ENCODE peak calls at places on chromosomes 13 and 19, in ten cellular contexts. Q is epithelial cell of esophagus, V is IMR-90, Y is BJ, U is neural crest cell, S is endothelial cell, T is cardiac fibroblast, C is AG09319, I is heart right ventricle, J is lower leg skin. M is an unnamed sample.

GRCh38 chr13:55230570-55230908 is 1910.2 kb upstream of the PRR20A start:
- DNase-seq in Q (no peak), V (no peak), Y (no peak), U (no peak), S (no peak), T (no peak), C (no peak), I (no peak), J (no peak), M (no peak)

GRCh38 chr13:105611424-105611823 is 924.0 kb downstream of the EFNB2 start:
- DNase-seq in Q (peak; percentile 81), V (peak; percentile 41), Y (no peak), U (no peak), S (no peak), T (peak; percentile 72), C (no peak), I (no peak), J (no peak), M (no peak)

GRCh38 chr13:45119469-45119989 is 781 bp upstream of the GTF2F2 start:
- DNase-seq in Q (peak; percentile 32), V (peak; percentile 77), Y (no peak), U (no peak), S (no peak), T (peak; percentile 64), C (no peak), I (no peak), J (no peak), M (no peak)

GRCh38 chr19:29761575-29762225 is 46.6 kb upstream of the C19orf12 start:
- DNase-seq in Q (no peak), V (no peak), Y (no peak), U (no peak), S (no peak), T (no peak), C (no peak), I (no peak), J (no peak), M (no peak)

GRCh38 chr19:55353803-55354697 is 469 bp downstream of the COX6B2 start:
- DNase-seq in Q (peak; percentile 70), V (peak; percentile 43), Y (no peak), U (no peak), S (peak; percentile 72), T (peak; percentile 62), C (no peak), I (peak; percentile 61), J (no peak), M (peak; percentile 95)

GRCh38 chr13:40648040-40648439 is 18.4 kb downstream of the FOXO1 start:
- DNase-seq in Q (no peak), V (no peak), Y (no peak), U (no peak), S (no peak), T (no peak), C (no peak), I (no peak), J (no peak), M (no peak)

GRCh38 chr19:1811472-1811894 is 593 bp downstream of the ATP8B3 start:
- DNase-seq in Q (peak; percentile 90), V (peak; percentile 67), Y (no peak), U (no peak), S (no peak), T (peak; percentile 24), C (no peak), I (peak; percentile 62), J (peak; percentile 93), M (no peak)

GRCh38 chr13:63198076-63198475 is 1782.4 kb upstream of the PCDH20 start:
- DNase-seq in Q (no peak), V (peak; percentile 45), Y (peak; percentile 5), U (no peak), S (no peak), T (peak; percentile 34), C (no peak), I (no peak), J (no peak), M (no peak)

GRCh38 chr19:2488942-2489731 is 13.2 kb downstream of the GADD45B start:
- DNase-seq in Q (peak; percentile 40), V (no peak), Y (no peak), U (no peak), S (peak; percentile 47), T (peak; percentile 74), C (no peak), I (peak; percentile 73), J (no peak), M (no peak)

GRCh38 chr19:8663920-8664670 is 33.7 kb downstream of the NFILZ start:
- DNase-seq in Q (no peak), V (no peak), Y (no peak), U (no peak), S (no peak), T (no peak), C (no peak), I (no peak), J (no peak), M (no peak)

GRCh38 chr19:10105241-10106099 is 692 bp upstream of the PPAN start:
- DNase-seq in Q (no peak), V (no peak), Y (no peak), U (no peak), S (no peak), T (no peak), C (no peak), I (no peak), J (no peak), M (no peak)

GRCh38 chr19:34254552-34255432 is at the start of gene GARRE1:
- DNase-seq in Q (peak; percentile 23), V (peak; percentile 24), Y (no peak), U (peak; percentile 39), S (peak; percentile 61), T (peak; percentile 67), C (no peak), I (peak; percentile 51), J (no peak), M (peak; percentile 44)

DNA sequence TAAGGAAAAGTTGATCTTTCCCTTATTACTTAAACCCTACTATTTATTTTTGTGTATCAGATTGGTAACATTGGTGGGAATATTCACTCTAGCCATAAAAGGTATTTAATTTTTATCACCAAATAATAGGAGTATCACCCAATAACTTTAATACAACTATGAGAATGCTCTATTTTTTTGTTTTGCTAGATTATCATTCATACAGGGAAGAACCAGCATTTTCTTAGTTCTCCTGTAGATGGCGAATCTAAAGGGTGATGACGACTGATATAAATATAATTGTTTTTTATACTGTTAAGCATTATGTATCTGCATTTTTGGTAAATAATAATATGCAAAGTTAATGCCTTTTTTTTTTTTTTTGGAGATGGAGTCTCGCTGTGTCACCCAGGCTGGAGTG is 7.9 kb upstream of the FRY start:
- DNase-seq in Q (no peak), V (no peak), Y (no peak), U (no peak), S (no peak), T (no peak), C (no peak), I (no peak), J (no peak), M (no peak)
- TF ChIP-seq CTCF in Q (peak; percentile 20), V (peak; percentile 41), Y (peak; percentile 25), U (peak; percentile 36), S (peak; percentile 19), T (peak; percentile 27), C (peak; percentile 31), I (no peak), J (no peak), M (no peak)

DNA sequence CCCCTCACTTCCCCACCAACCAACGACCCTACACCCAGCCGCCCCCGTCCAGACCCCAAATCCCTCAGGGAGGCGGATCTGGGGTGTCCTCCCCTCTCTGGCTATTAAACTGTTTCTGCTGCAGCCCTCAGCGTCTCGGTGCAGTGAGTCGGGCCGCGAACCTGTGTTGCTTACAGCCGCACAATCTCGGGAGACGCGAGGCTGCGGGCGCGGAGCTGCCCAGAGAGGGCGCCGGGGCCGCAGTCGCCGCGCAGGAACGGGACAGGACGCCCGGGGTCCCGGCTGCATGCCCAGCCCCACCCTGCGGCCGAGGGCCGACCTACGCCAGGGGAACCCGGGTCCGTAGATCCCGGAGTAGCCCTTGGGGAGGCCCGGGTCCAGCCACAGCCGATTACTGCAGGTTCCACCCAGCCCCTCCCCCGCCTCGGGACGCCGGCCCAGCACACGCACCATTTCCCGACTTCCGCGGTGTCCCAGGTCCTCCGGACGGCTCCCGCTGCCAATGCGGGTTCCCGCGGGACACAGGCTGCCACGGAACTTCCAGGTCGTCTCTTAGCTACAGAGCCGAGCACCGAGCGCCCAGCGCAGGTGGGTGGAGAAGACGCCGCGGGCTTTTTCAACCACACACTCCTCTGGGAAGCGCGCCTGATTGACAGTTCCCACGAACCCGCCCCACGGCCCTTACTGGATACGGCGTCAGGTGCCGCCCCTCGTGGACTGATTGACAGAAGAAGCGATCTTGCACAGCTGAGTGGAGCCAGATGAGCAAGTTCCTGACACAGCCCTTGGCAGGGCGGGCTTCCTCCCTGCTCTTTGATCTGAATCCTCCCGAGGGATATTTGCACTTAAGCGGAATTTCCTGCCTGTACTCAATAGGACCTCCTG is at the start of gene ZNF799:
- DNase-seq in Q (peak; percentile 100), V (peak; percentile 95), Y (peak; percentile 81), U (peak; percentile 84), S (peak; percentile 88), T (peak; percentile 98), C (peak; percentile 84), I (peak; percentile 97), J (peak; percentile 100), M (peak; percentile 46)
- TF ChIP-seq CTCF in Q (no peak), V (peak; percentile 3), Y (no peak), U (peak; percentile 38), S (no peak), T (no peak), C (no peak), I (no peak), J (no peak), M (no peak)

GRCh38 chr19:40513345-40513678 is 46.5 kb downstream of the SPTBN4 start:
- DNase-seq in Q (no peak), V (no peak), Y (no peak), U (no peak), S (no peak), T (no peak), C (no peak), I (no peak), J (no peak), M (no peak)

GRCh38 chr19:40511487-40511886 is 44.7 kb downstream of the SPTBN4 start:
- DNase-seq in Q (no peak), V (no peak), Y (no peak), U (no peak), S (no peak), T (no peak), C (no peak), I (no peak), J (no peak), M (no peak)

GRCh38 chr19:40512110-40512472 is 45.3 kb downstream of the SPTBN4 start:
- DNase-seq in Q (no peak), V (no peak), Y (no peak), U (no peak), S (no peak), T (no peak), C (no peak), I (no peak), J (no peak), M (no peak)

GRCh38 chr19:40513741-40514315 is 47.0 kb downstream of the SPTBN4 start:
- DNase-seq in Q (no peak), V (no peak), Y (no peak), U (no peak), S (no peak), T (no peak), C (no peak), I (no peak), J (no peak), M (no peak)

GRCh38 chr19:40512473-40513344 is 45.9 kb downstream of the SPTBN4 start:
- DNase-seq in Q (peak; percentile 27), V (peak; percentile 11), Y (no peak), U (peak; percentile 23), S (peak; percentile 52), T (peak; percentile 20), C (no peak), I (no peak), J (no peak), M (no peak)
- TF ChIP-seq CTCF in Q (no peak), V (no peak), Y (no peak), U (no peak), S (no peak), T (no peak), C (no peak), I (no peak), J (no peak), M (peak; percentile 4)

GRCh38 chr19:33248954-33249613 is 23.4 kb upstream of the SLC7A10 start:
- DNase-seq in Q (no peak), V (no peak), Y (no peak), U (no peak), S (no peak), T (no peak), C (no peak), I (no peak), J (no peak), M (no peak)
- TF ChIP-seq CTCF in Q (no peak), V (no peak), Y (peak; percentile 12), U (no peak), S (no peak), T (no peak), C (no peak), I (no peak), J (no peak), M (no peak)

M was measured in D721Med.